ENCODE peak calls at places on chromosome 18, in five cellular contexts. One of them, this sample, is unnamed.
A peak's percentile ranks its signal among the peaks of the same experiment; 100 is the strongest.

GRCh38 chr18:26746284-26747130 is 119.0 kb downstream of the AQP4 start:
- DNase-seq in activated CD8-positive, alpha-beta memory T cell treated with anti-CD3 and anti-CD28 coated beads, Interleukin-2, amount 50 U/mL, for 4 hours: no peak
- DNase-seq in ELR: peak; percentile 46
- DNase-seq in cardiac septum: no peak
- DNase-seq in Calu3: no peak
- DNase-seq in this sample: peak; percentile 69

GRCh38 chr18:12768622-12769021 is 65.8 kb downstream of the PSMG2 start:
- DNase-seq in activated CD8-positive, alpha-beta memory T cell treated with anti-CD3 and anti-CD28 coated beads, Interleukin-2, amount 50 U/mL, for 4 hours: no peak
- DNase-seq in ELR: peak; percentile 69
- DNase-seq in cardiac septum: no peak
- DNase-seq in Calu3: no peak
- DNase-seq in this sample: peak; percentile 11

GRCh38 chr18:24126155-24126947 is 12.5 kb upstream of the CABYR start:
- DNase-seq in activated CD8-positive, alpha-beta memory T cell treated with anti-CD3 and anti-CD28 coated beads, Interleukin-2, amount 50 U/mL, for 4 hours: no peak
- DNase-seq in ELR: no peak
- DNase-seq in cardiac septum: no peak
- DNase-seq in Calu3: no peak
- DNase-seq in this sample: no peak

GRCh38 chr18:79570266-79571201 is 109.1 kb upstream of the CTDP1 start:
- DNase-seq in activated CD8-positive, alpha-beta memory T cell treated with anti-CD3 and anti-CD28 coated beads, Interleukin-2, amount 50 U/mL, for 4 hours: peak; percentile 13
- DNase-seq in ELR: peak; percentile 19
- DNase-seq in cardiac septum: peak; percentile 61
- DNase-seq in Calu3: no peak
- DNase-seq in this sample: peak; percentile 51

GRCh38 chr18:48952287-48953095 is 1.7 kb upstream of the SMAD7 start:
- DNase-seq in activated CD8-positive, alpha-beta memory T cell treated with anti-CD3 and anti-CD28 coated beads, Interleukin-2, amount 50 U/mL, for 4 hours: peak; percentile 54
- DNase-seq in ELR: peak; percentile 86
- DNase-seq in cardiac septum: peak; percentile 88
- DNase-seq in Calu3: peak; percentile 68
- DNase-seq in this sample: peak; percentile 81

GRCh38 chr18:59509477-59510173 is 150.6 kb upstream of the LMAN1 start:
- DNase-seq in activated CD8-positive, alpha-beta memory T cell treated with anti-CD3 and anti-CD28 coated beads, Interleukin-2, amount 50 U/mL, for 4 hours: no peak
- DNase-seq in ELR: no peak
- DNase-seq in cardiac septum: no peak
- DNase-seq in Calu3: no peak
- DNase-seq in this sample: no peak

GRCh38 chr18:79574938-79575525 is 104.6 kb upstream of the CTDP1 start:
- DNase-seq in activated CD8-positive, alpha-beta memory T cell treated with anti-CD3 and anti-CD28 coated beads, Interleukin-2, amount 50 U/mL, for 4 hours: no peak
- DNase-seq in ELR: no peak
- DNase-seq in cardiac septum: peak; percentile 51
- DNase-seq in Calu3: no peak
- DNase-seq in this sample: no peak

GRCh38 chr18:13688191-13689136 is 37.9 kb downstream of the FAM210A start:
- DNase-seq in activated CD8-positive, alpha-beta memory T cell treated with anti-CD3 and anti-CD28 coated beads, Interleukin-2, amount 50 U/mL, for 4 hours: no peak
- DNase-seq in ELR: no peak
- DNase-seq in cardiac septum: no peak
- DNase-seq in Calu3: no peak
- DNase-seq in this sample: no peak

GRCh38 chr18:72056171-72056570 is 488.0 kb downstream of the CBLN2 start:
- DNase-seq in activated CD8-positive, alpha-beta memory T cell treated with anti-CD3 and anti-CD28 coated beads, Interleukin-2, amount 50 U/mL, for 4 hours: no peak
- DNase-seq in ELR: no peak
- DNase-seq in cardiac septum: no peak
- DNase-seq in Calu3: no peak
- DNase-seq in this sample: no peak

GRCh38 chr18:67367540-67367939 is 149.0 kb downstream of the DSEL start:
- DNase-seq in activated CD8-positive, alpha-beta memory T cell treated with anti-CD3 and anti-CD28 coated beads, Interleukin-2, amount 50 U/mL, for 4 hours: no peak
- DNase-seq in ELR: peak; percentile 53
- DNase-seq in cardiac septum: no peak
- DNase-seq in Calu3: no peak
- DNase-seq in this sample: peak; percentile 19

GRCh38 chr18:13430663-13431062 is 212.1 kb downstream of the LDLRAD4 start:
- DNase-seq in activated CD8-positive, alpha-beta memory T cell treated with anti-CD3 and anti-CD28 coated beads, Interleukin-2, amount 50 U/mL, for 4 hours: no peak
- DNase-seq in ELR: no peak
- DNase-seq in cardiac septum: no peak
- DNase-seq in Calu3: no peak
- DNase-seq in this sample: no peak